ENCODE peak calls at places on chromosomes 16 and 17, in nine cellular contexts. I is GM12891, W is vagina, P is stomach, O is breast epithelium, L is spleen, M is transverse colon, Z is endothelial cell of umbilical vein, V is HCT116. Q is an unnamed sample.

GRCh38 chr16:48050871-48051270 is 104.9 kb downstream of the ABCC12 start:
- DNase-seq in L (no peak), O (no peak), Z (no peak), P (no peak), M (no peak), V (no peak), W (no peak), I (no peak), Q (no peak)

GRCh38 chr16:19753815-19754643 is 36.0 kb downstream of the IQCK start:
- DNase-seq in P (peak; percentile 50), L (no peak), I (no peak), M (peak; percentile 14), Z (peak; percentile 86), W (no peak), O (no peak), V (no peak), Q (no peak)

GRCh38 chr16:57955572-57955971 is 15.4 kb downstream of the CNGB1 start:
- DNase-seq in Z (no peak), M (no peak), L (no peak), O (peak; percentile 71), I (no peak), V (no peak), W (no peak), P (peak; percentile 82), Q (no peak)

GRCh38 chr16:89722392-89723278 is 1.3 kb downstream of the ZNF276 start:
- DNase-seq in P (peak; percentile 83), M (peak; percentile 93), Z (peak; percentile 50), I (peak; percentile 56), V (peak; percentile 56), L (peak; percentile 96), W (no peak), O (no peak), Q (no peak)

GRCh38 chr17:40016692-40017000 is 1.4 kb downstream of the CSF3 start:
- DNase-seq in W (no peak), Z (no peak), L (no peak), M (no peak), O (no peak), P (no peak), V (no peak), I (no peak), Q (peak; percentile 8)

GRCh38 chr17:78723001-78723796 is 58.9 kb downstream of the CYTH1 start:
- DNase-seq in Z (no peak), V (no peak), W (no peak), O (no peak), L (no peak), M (peak; percentile 41), I (no peak), P (no peak), Q (no peak)

GRCh38 chr17:67532326-67532871 is 155.3 kb downstream of the PITPNC1 start:
- DNase-seq in W (no peak), P (no peak), V (no peak), Z (no peak), M (no peak), I (no peak), L (no peak), O (no peak), Q (no peak)

GRCh38 chr16:63289834-63290460 is 1253.7 kb upstream of the CDH8 start:
- DNase-seq in V (no peak), Z (peak; percentile 1), P (peak; percentile 46), W (no peak), O (no peak), I (peak; percentile 25), L (peak; percentile 29), M (peak; percentile 15), Q (no peak)

GRCh38 chr17:3511841-3512511 is 36.2 kb downstream of the ASPA start:
- DNase-seq in I (no peak), Z (no peak), P (no peak), L (no peak), V (no peak), O (no peak), M (no peak), W (no peak), Q (no peak)

GRCh38 chr17:60971515-60972369 is 294.1 kb downstream of the BCAS3 start:
- DNase-seq in P (peak; percentile 40), Z (peak; percentile 56), O (no peak), W (no peak), L (no peak), V (peak; percentile 51), I (peak; percentile 7), M (peak; percentile 28), Q (no peak)

GRCh38 chr17:66523378-66524174 is 221.2 kb downstream of the PRKCA start:
- DNase-seq in M (peak; percentile 70), L (no peak), O (no peak), W (no peak), P (no peak), I (no peak), Z (no peak), V (no peak), Q (no peak)

GRCh38 chr17:18020971-18021370 is 18.0 kb downstream of the ATPAF2 start:
- DNase-seq in P (no peak), M (no peak), L (peak; percentile 21), W (no peak), O (no peak), I (no peak), Z (no peak), V (no peak), Q (no peak)

GRCh38 chr16:535446-536405 is 8.2 kb downstream of the CAPN15 start:
- DNase-seq in V (peak; percentile 54), L (no peak), P (peak; percentile 81), Z (no peak), I (no peak), W (no peak), M (peak; percentile 89), O (no peak), Q (no peak)

GRCh38 chr17:47267354-47267828 is 13.8 kb downstream of the ITGB3 start:
- DNase-seq in I (no peak), L (no peak), W (no peak), M (no peak), V (no peak), P (no peak), Z (no peak), O (no peak), Q (no peak)

GRCh38 chr17:82865274-82865673 is 25.5 kb upstream of the ZNF750 start:
- DNase-seq in P (no peak), W (no peak), I (no peak), V (no peak), O (no peak), M (no peak), L (peak; percentile 76), Z (no peak), Q (no peak)

GRCh38 chr16:82701302-82702022 is 74.7 kb downstream of the CDH13 start:
- DNase-seq in O (no peak), W (no peak), V (no peak), P (no peak), Z (no peak), I (no peak), L (no peak), M (no peak), Q (no peak)

GRCh38 chr17:32483451-32484019 is 3.3 kb upstream of the CDK5R1 start:
- DNase-seq in P (peak; percentile 42), Z (peak; percentile 72), V (no peak), O (peak; percentile 33), M (no peak), W (no peak), L (peak; percentile 84), I (no peak), Q (no peak)

GRCh38 chr17:10261098-10261497 is 62.7 kb upstream of the GAS7 start:
- DNase-seq in O (no peak), Z (no peak), P (no peak), I (no peak), L (no peak), W (no peak), V (no peak), M (no peak), Q (no peak)

GRCh38 chr17:12035713-12036112 is 15.0 kb downstream of the MAP2K4 start:
- DNase-seq in I (no peak), M (no peak), V (no peak), L (no peak), P (no peak), Z (no peak), O (no peak), W (no peak), Q (no peak)

GRCh38 chr17:12034538-12034937 is 13.9 kb downstream of the MAP2K4 start:
- DNase-seq in P (no peak), M (no peak), O (no peak), Z (no peak), L (no peak), V (no peak), I (no peak), W (no peak), Q (no peak)

GRCh38 chr17:12040478-12040877 is 19.8 kb downstream of the MAP2K4 start:
- DNase-seq in V (no peak), Z (no peak), W (no peak), L (no peak), P (no peak), I (no peak), M (no peak), O (no peak), Q (no peak)

GRCh38 chr17:12041316-12041715 is 20.6 kb downstream of the MAP2K4 start:
- DNase-seq in Z (peak; percentile 57), O (no peak), P (no peak), W (no peak), L (no peak), V (peak; percentile 71), M (no peak), I (no peak), Q (no peak)

DNA sequence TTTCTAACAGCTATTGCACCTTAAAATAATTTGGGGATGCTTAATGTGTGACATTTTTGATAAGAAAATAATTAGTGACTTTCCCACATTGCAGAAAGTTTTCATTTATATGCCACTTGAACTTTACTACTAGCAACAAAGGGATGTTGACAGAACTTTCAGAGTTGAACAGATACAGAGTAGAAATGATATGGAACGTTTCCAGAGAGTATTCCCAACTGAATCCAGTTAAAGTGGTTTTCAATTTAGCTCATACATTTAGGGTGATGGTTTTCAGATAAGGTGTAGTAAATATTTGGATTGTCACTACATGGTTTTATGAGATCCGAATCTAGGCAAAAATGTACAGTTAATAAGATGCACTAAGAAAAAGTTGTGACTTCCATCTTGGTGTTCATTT is 17.3 kb downstream of the MAP2K4 start:
- DNase-seq in O (no peak), L (no peak), V (no peak), Z (no peak), I (no peak), W (no peak), P (no peak), M (no peak), Q (no peak)
- TF ChIP-seq POLR2AphosphoS5 in O (no peak), L (no peak), V (no peak), Z (no peak), I (no peak), W (no peak), P (no peak), M (no peak), Q (no peak)

GRCh38 chr17:81222906-81223757 is at the start of gene CEP131:
- DNase-seq in L (peak; percentile 100), Z (peak; percentile 98), W (peak; percentile 99), V (peak; percentile 99), O (peak; percentile 99), M (peak; percentile 99), I (peak; percentile 100), P (peak; percentile 99), Q (peak; percentile 100)
- TF ChIP-seq POLR2A in L (peak; percentile 31), Z (peak; percentile 62), W (no peak), V (peak; percentile 51), O (no peak), M (no peak), I (no peak), P (no peak), Q (peak; percentile 37)

GRCh38 chr17:64016248-64016784 is 4.1 kb downstream of the ICAM2 start:
- DNase-seq in V (no peak), O (no peak), P (no peak), I (no peak), W (no peak), M (no peak), L (no peak), Z (peak; percentile 80), Q (no peak)
- TF ChIP-seq POLR2AphosphoS5 in V (no peak), O (no peak), P (no peak), I (no peak), W (no peak), M (no peak), L (no peak), Z (peak; percentile 86), Q (no peak)

GRCh38 chr17:76273435-76273921 is 8.3 kb downstream of the UBALD2 start:
- DNase-seq in Z (no peak), L (peak; percentile 86), P (no peak), I (no peak), W (no peak), O (no peak), V (no peak), M (no peak), Q (peak; percentile 14)
- TF ChIP-seq POLR2A in Z (no peak), L (no peak), P (no peak), I (no peak), W (no peak), O (no peak), V (no peak), M (no peak), Q (no peak)